ENCODE peak calls at places on chromosome 20, in four cellular contexts. E is GM23338, M is SK-N-SH, T is hepatocyte. B is an unnamed sample.

GRCh38 chr20:54251093-54251492 is 43.2 kb downstream of the PFDN4 start:
- DNase-seq in T (no peak), E (no peak), M (no peak), B (no peak)

GRCh38 chr20:49750611-49751396 is 37.1 kb upstream of the B4GALT5 start:
- DNase-seq in T (no peak), M (no peak), E (peak), B (peak)

GRCh38 chr20:1332749-1333300 is 3.9 kb upstream of the SDCBP2 start:
- DNase-seq in T (no peak), M (no peak), E (no peak), B (no peak)

GRCh38 chr20:46174469-46175126 is 56.5 kb downstream of the CD40 start:
- DNase-seq in E (peak), M (peak), T (peak), B (peak)

GRCh38 chr20:59525500-59526241 is 78.7 kb upstream of the PHACTR3 start:
- DNase-seq in E (peak), M (peak), T (peak), B (peak)

GRCh38 chr20:34562643-34563042 is 4.1 kb downstream of the MAP1LC3A start:
- DNase-seq in T (no peak), M (peak), E (peak), B (peak)

GRCh38 chr20:37651932-37652331 is 41.9 kb upstream of the CTNNBL1 start:
- DNase-seq in M (peak), E (peak), T (no peak), B (peak)

GRCh38 chr20:4573564-4574355 is 147.9 kb upstream of the PRND start:
- DNase-seq in M (no peak), E (no peak), T (no peak), B (no peak)

GRCh38 chr20:59977086-59977485 is 18.9 kb downstream of the CDH26 start:
- DNase-seq in M (no peak), E (no peak), T (no peak), B (no peak)

GRCh38 chr20:43096471-43096870 is 93.2 kb downstream of the PTPRT start:
- DNase-seq in E (no peak), T (peak), M (peak), B (no peak)

GRCh38 chr20:576156-576555 is 32.6 kb upstream of the CSNK2A1 start:
- DNase-seq in E (no peak), T (no peak), M (no peak), B (no peak)

GRCh38 chr20:24991897-24992419 is 593 bp downstream of the APMAP start:
- DNase-seq in M (peak), T (peak), E (peak), B (peak)

GRCh38 chr20:38298768-38299288 is 5.1 kb upstream of the BPI start:
- DNase-seq in E (no peak), M (peak), T (peak), B (no peak)

GRCh38 chr20:57210054-57210910 is 56.2 kb downstream of the BMP7 start:
- DNase-seq in M (no peak), T (peak), E (no peak), B (no peak)

GRCh38 chr20:49248879-49249665 is 28.8 kb downstream of the ZNFX1 start:
- DNase-seq in E (peak), T (no peak), M (no peak), B (no peak)

GRCh38 chr20:49905415-49906091 is 9.8 kb downstream of the SPATA2 start:
- DNase-seq in T (no peak), E (no peak), M (no peak), B (no peak)

GRCh38 chr20:21968486-21968885 is 263.0 kb downstream of the PAX1 start:
- DNase-seq in E (peak), M (no peak), T (no peak), B (no peak)

GRCh38 chr20:59588236-59588855 is 16.0 kb upstream of the PHACTR3 start:
- DNase-seq in E (no peak), M (no peak), T (no peak), B (no peak)

GRCh38 chr20:46767127-46767761 is 57.8 kb downstream of the SLC2A10 start:
- DNase-seq in M (peak), T (peak), E (peak), B (peak)

GRCh38 chr20:25397827-25398226 is 7.2 kb upstream of the ABHD12 start:
- DNase-seq in M (no peak), T (peak), E (no peak), B (no peak)

GRCh38 chr20:32984196-32984595 is 20.0 kb downstream of the SUN5 start:
- DNase-seq in T (peak), E (peak), M (no peak), B (no peak)

GRCh38 chr20:49245921-49246740 is 26.9 kb downstream of the DDX27 start:
- DNase-seq in M (peak), E (peak), T (peak), B (peak)

GRCh38 chr20:10077081-10077471 is 42.3 kb downstream of the ANKEF1 start:
- DNase-seq in E (peak), T (peak), M (no peak), B (no peak)

GRCh38 chr20:35008411-35009342 is 53.0 kb downstream of the MYH7B start:
- DNase-seq in T (no peak), M (no peak), E (no peak), B (no peak)

GRCh38 chr20:33925867-33926266 is 67.8 kb upstream of the RALY start:
- DNase-seq in T (no peak), M (no peak), E (no peak), B (no peak)

GRCh38 chr20:63401384-63402110 is 40.4 kb upstream of the CHRNA4 start:
- DNase-seq in M (no peak), E (no peak), T (no peak), B (no peak)

GRCh38 chr20:54004397-54004940 is 65.9 kb downstream of the BCAS1 start:
- DNase-seq in T (no peak), M (no peak), E (no peak), B (no peak)

GRCh38 chr20:47922280-47922675 is 137.0 kb upstream of the SULF2 start:
- DNase-seq in T (peak), M (no peak), E (no peak), B (no peak)

DNA sequence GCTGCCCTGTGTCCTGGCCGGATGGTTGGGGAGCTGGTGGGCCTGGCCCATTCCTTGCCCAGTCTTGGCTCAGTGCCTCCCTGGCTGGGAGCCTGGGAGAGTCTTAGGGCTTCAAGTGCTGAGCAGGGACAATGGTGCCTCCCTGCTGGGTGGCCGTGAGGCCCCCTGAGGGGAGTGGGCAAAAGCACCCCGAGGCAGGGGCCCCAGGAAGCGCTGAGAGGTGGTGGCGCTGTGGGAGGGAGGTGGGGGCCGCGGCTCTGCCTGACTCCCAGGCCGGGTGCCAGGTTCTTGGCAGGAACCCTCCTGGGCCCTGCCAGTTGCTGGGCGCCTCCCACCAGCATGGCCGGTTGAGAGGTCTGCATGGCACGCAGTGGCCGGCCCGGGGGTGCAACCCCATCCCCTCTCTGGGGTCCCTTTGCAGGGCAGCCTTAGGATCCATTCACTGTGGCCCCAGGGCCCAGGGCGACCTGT is 9.3 kb upstream of the RPS21 start:
- DNase-seq in M (no peak), T (no peak), E (no peak), B (no peak)
- H3K4me2 ChIP-seq in M (no peak), T (peak), E (no peak), B (no peak)

GRCh38 chr20:44488551-44488950 is 12.9 kb downstream of the TTPAL start:
- DNase-seq in T (no peak), M (no peak), E (no peak), B (no peak)

GRCh38 chr20:44491635-44492395 is 16.1 kb downstream of the TTPAL start:
- DNase-seq in M (no peak), T (no peak), E (no peak), B (no peak)

GRCh38 chr20:44485830-44486198 is 10.1 kb downstream of the TTPAL start:
- DNase-seq in M (no peak), E (no peak), T (no peak), B (no peak)

GRCh38 chr20:44489931-44490330 is 14.3 kb downstream of the TTPAL start:
- DNase-seq in M (no peak), E (no peak), T (no peak), B (no peak)

GRCh38 chr20:44489223-44489622 is 13.5 kb downstream of the TTPAL start:
- DNase-seq in M (no peak), T (no peak), E (no peak), B (no peak)
- H3K4me2 ChIP-seq in M (no peak), T (no peak), E (no peak), B (no peak)

GRCh38 chr20:55740076-55740475 is 265.2 kb downstream of the CBLN4 start:
- DNase-seq in E (no peak), T (no peak), M (no peak), B (no peak)
- H3K4me2 ChIP-seq in E (no peak), T (no peak), M (no peak), B (no peak)

DNA sequence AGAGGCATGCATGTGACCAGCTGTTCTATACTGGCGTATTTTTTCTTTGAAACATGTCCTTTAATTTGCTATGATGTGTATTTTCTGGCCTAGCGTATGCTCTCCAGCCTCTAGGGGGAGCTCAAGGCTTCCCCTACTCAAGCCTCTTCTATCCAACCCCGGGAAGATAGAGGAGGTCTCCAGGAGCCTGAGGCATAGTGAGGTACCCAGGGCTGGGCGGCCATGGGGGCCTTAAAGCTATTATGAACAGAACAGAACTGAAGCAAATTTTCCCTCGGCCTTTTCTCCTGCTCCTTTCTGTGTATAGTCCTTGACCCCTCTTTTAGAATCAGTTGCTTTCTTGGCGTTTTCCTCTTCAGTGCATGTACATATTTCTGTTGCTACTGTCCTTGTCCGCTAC is 528.9 kb downstream of the MAFB start:
- DNase-seq in T (peak), M (peak), E (peak), B (peak)
- H3K4me2 ChIP-seq in T (no peak), M (no peak), E (no peak), B (no peak)

GRCh38 chr20:62376112-62377063 is 9.3 kb upstream of the LAMA5 start:
- DNase-seq in M (no peak), T (peak), E (peak), B (no peak)
- H3K4me2 ChIP-seq in M (no peak), T (peak), E (peak), B (no peak)

GRCh38 chr20:17558154-17558940 is 11.5 kb upstream of the DSTN start:
- DNase-seq in T (peak), M (no peak), E (peak), B (no peak)
- H3K4me2 ChIP-seq in T (peak), M (peak), E (peak), B (no peak)

DNA sequence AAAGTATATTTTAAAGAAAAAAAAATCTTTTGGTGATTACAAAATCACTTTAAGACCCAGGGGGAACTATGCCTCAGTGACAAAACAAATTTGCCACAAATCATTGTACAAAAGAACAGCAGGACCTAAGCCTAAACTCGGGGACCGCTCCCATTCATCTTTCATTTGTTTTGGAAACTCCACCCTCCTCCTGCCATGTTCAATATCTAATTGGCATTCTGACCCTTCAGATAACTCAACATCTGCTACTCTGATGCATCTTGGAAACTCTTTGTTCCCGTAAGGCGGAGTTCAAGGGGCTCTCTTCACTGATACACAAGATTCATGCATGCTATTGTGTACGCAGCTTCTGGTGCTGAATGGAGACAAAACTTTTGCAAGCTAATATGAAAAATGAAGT is 187.6 kb downstream of the ZFP64 start:
- DNase-seq in M (no peak), E (no peak), T (no peak), B (no peak)
- H3K4me2 ChIP-seq in M (no peak), E (peak), T (no peak), B (peak)